ENCODE peak calls at places on chromosomes 16 and 17, in seven cellular contexts. X is pancreas, G is ovary, L is lower lobe of right lung, Y is ascending aorta, I is sigmoid colon, Z is endothelial cell of umbilical vein. R is an unnamed sample. For H3K4me1, the result is how much of the 10 kb centered on the place peaks cover.

GRCh38 chr17:70929226-70929625 is 759.9 kb downstream of the KCNJ2 start:
- DNase-seq in X (no peak), G (no peak), L (no peak), Y (no peak), I (no peak), Z (no peak), R (no peak)

GRCh38 chr17:8946476-8946875 is 19.0 kb downstream of the PIK3R5 start:
- DNase-seq in X (no peak), G (no peak), L (no peak), Y (no peak), I (no peak), Z (no peak), R (no peak)

GRCh38 chr17:79951361-79952264 is 84.1 kb downstream of the TBC1D16 start:
- DNase-seq in X (peak), G (peak), L (peak), Y (peak), I (peak), Z (no peak), R (no peak)

GRCh38 chr17:55421179-55421934 is at the start of gene MMD:
- DNase-seq in X (peak), G (no peak), L (peak), Y (peak), I (peak), Z (no peak), R (peak)

GRCh38 chr16:62035115-62036092 is 834 bp downstream of the CDH8 start:
- DNase-seq in X (no peak), G (peak), L (no peak), Y (no peak), I (no peak), Z (no peak), R (peak)

GRCh38 chr16:30185683-30186421 is 2.5 kb downstream of the CORO1A start:
- DNase-seq in X (peak), G (peak), L (peak), Y (peak), I (peak), Z (no peak), R (peak)

GRCh38 chr16:1347286-1347855 is 4.3 kb downstream of the TSR3 start:
- DNase-seq in X (no peak), G (no peak), L (no peak), Y (no peak), I (no peak), Z (no peak), R (no peak)

GRCh38 chr16:9072806-9073341 is 18.6 kb upstream of the HAPSTR1 start:
- DNase-seq in X (no peak), G (no peak), L (no peak), Y (no peak), I (no peak), Z (no peak), R (no peak)

GRCh38 chr16:1258218-1258587 is 2.3 kb downstream of the TPSD1 start:
- DNase-seq in X (no peak), G (no peak), L (no peak), Y (no peak), I (no peak), Z (no peak), R (no peak)

GRCh38 chr17:64534187-64534586 is 27.4 kb downstream of the CEP95 start:
- DNase-seq in X (no peak), G (no peak), L (no peak), Y (no peak), I (no peak), Z (peak), R (no peak)

GRCh38 chr17:4956493-4957061 is 5.7 kb downstream of the ENO3 start:
- DNase-seq in X (peak), G (no peak), L (no peak), Y (no peak), I (no peak), Z (no peak), R (no peak)

GRCh38 chr16:80319181-80319580 is 221.6 kb upstream of the DYNLRB2 start:
- DNase-seq in X (no peak), G (no peak), L (no peak), Y (no peak), I (no peak), Z (no peak), R (no peak)

GRCh38 chr16:3651461-3652372 is 2.8 kb upstream of the DNASE1 start:
- DNase-seq in X (no peak), G (peak), L (peak), Y (peak), I (peak), Z (no peak), R (peak)

GRCh38 chr16:4266372-4266771 is 6.5 kb downstream of the TFAP4 start:
- DNase-seq in X (no peak), G (no peak), L (no peak), Y (no peak), I (no peak), Z (no peak), R (no peak)

GRCh38 chr17:66347661-66348604 is 45.5 kb downstream of the PRKCA start:
- DNase-seq in X (no peak), G (no peak), L (no peak), Y (no peak), I (no peak), Z (no peak), R (no peak)

GRCh38 chr16:8760021-8760420 is 37.4 kb downstream of the TMEM186 start:
- DNase-seq in X (no peak), G (no peak), L (no peak), Y (no peak), I (no peak), Z (no peak), R (peak)

GRCh38 chr17:38752930-38753506 is 477 bp downstream of the PSMB3 start:
- DNase-seq in X (peak), G (no peak), L (peak), Y (no peak), I (no peak), Z (no peak), R (peak)

GRCh38 chr17:65198653-65199382 is 61.6 kb downstream of the RGS9 start:
- DNase-seq in X (no peak), G (no peak), L (no peak), Y (no peak), I (no peak), Z (peak), R (no peak)

DNA sequence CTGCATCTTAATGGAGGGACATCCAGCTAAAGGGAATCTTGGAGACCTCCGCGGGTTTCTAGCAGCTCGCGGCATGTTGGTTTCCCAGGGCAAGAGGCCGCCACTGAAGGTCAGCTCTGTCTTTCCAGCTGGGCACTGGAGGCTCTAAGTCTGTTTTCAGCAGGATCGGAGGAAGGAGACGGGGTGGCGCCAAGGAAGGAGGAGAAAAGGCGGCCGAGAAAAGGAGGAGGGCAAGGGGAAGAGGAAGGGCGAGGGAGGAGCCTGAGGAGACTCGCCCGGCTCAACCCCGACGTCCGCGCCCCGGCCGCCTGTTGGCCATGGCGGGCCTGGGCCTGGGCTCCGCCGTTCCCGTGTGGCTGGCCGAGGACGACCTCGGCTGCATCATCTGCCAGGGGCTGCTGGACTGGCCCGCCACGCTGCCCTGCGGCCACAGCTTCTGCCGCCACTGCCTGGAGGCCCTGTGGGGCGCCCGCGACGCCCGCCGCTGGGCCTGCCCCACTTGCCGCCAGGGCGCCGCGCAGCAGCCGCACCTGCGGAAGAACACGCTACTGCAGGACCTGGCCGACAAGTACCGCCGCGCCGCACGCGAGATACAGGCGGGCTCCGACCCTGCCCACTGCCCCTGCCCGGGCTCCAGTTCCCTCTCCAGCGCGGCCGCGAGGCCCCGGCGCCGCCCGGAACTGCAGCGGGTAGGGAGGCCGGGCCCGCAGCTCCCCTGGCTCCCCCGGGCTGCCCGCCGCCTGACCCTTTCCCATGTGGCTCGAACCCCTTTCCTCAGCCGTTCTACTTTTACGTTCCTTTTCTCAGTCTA is at the start of gene RNF135:
- DNase-seq in X (peak), G (peak), L (peak), Y (peak), I (peak), Z (peak), R (peak)
- TF ChIP-seq CTCF in X (peak), G (peak), L (peak), Y (peak), I (peak), Z (peak), R (peak)

DNA sequence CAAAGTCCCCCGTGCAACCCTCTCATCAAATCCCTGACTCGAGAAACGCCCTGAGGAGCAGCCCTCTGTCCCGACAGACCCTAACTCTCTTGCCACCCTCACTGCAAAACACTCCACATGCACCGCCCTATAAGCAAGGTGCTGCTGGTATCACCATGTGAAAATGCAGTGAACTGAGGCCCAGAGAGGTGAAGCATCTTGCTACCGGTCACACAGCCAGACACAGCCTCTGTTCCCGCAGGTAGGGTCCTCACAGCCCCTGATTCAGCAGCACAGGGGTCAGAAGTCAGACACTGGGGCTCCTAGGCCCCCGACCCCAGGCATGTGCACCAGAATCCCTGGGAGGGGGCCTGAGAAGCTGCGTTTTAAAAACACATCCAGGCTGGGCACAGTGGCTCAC is 1.1 kb downstream of the CIBAR2 start:
- DNase-seq in X (no peak), G (no peak), L (no peak), Y (no peak), I (no peak), Z (no peak), R (no peak)
- H3K4me1 ChIP-seq in X (under half), G (under half), L (under half), Y (under half), I (under half), Z (under half), R (under half)

DNA sequence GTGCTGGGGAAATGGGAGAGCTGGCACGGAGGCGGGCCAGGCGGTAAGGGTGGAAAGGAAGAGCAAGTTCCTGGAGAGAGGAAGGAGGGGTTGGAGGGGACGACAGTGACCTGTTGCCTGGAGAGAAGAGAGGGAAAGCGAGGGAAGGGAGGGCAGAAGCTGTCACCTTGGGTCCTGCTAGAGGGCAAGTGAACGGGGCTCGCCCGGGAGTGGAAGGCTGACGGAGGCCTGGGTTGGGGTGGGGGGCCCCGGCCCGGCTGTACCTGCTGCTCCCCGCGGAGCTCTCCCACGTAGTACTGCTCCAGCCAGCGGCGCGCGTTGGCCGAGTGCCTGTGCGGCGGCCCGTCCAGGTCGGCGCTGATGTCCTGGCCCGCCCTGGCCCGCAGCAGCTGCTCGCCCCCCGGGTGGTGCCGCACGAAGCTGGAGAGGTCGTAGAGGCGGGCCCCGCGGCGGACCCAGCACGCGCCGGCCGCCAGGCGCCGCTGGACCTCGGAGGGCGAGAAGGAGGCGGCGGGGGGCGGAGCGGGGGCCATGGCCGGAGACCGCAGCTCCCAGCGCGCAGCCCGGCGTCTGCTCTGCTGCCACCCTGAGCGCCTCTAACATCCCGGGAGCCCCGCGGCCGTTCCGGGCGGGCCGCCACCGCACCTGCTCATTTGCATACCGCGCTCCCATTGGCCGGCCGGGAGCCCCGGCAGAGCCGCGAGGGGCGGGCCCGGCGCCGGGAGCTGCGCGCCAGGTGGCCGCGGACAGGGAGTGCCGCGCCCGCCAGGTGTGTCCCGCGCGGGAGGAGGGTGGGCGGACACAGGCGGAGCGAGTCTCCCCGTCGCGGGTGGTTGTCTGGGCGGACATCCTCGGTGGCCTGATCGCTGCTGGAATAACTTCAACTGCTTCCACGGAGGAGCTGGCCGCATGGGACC is at the start of gene FA2H:
- DNase-seq in X (peak), G (peak), L (peak), Y (peak), I (peak), Z (peak), R (peak)
- TF ChIP-seq CTCF in X (no peak), G (peak), L (peak), Y (peak), I (peak), Z (peak), R (no peak)

GRCh38 chr16:67663877-67664222 is 2.7 kb downstream of the ENKD1 start:
- DNase-seq in X (no peak), G (no peak), L (no peak), Y (no peak), I (peak), Z (no peak), R (no peak)
- H3K4me1 ChIP-seq in X (under half), G (under half), L (half or more), Y (under half), I (under half), Z (under half), R (half or more)

GRCh38 chr17:42544874-42545283 is 7.8 kb upstream of the HSD17B1 start:
- DNase-seq in X (no peak), G (no peak), L (no peak), Y (no peak), I (no peak), Z (no peak), R (no peak)

GRCh38 chr17:42548993-42549755 is 3.5 kb upstream of the HSD17B1 start:
- DNase-seq in X (no peak), G (no peak), L (no peak), Y (no peak), I (no peak), Z (no peak), R (no peak)

GRCh38 chr17:42547001-42547461 is 5.7 kb upstream of the HSD17B1 start:
- DNase-seq in X (no peak), G (peak), L (no peak), Y (no peak), I (no peak), Z (no peak), R (no peak)

GRCh38 chr17:42547698-42548069 is 5.0 kb upstream of the HSD17B1 start:
- DNase-seq in X (no peak), G (no peak), L (no peak), Y (no peak), I (no peak), Z (no peak), R (no peak)

GRCh38 chr17:42548070-42548837 is 4.5 kb upstream of the HSD17B1 start:
- DNase-seq in X (peak), G (peak), L (peak), Y (no peak), I (no peak), Z (peak), R (peak)
- TF ChIP-seq CTCF in X (peak), G (peak), L (peak), Y (no peak), I (no peak), Z (peak), R (peak)

GRCh38 chr17:34820922-34821321 is 140.3 kb downstream of the CCT6B start:
- DNase-seq in X (no peak), G (no peak), L (no peak), Y (no peak), I (no peak), Z (no peak), R (no peak)
- H3K4me1 ChIP-seq in X (under half), G (under half), L (under half), Y (under half), I (under half), Z (under half), R (under half)

R was measured in spleen.